ENCODE peak calls at places on chromosome 16, in five cellular contexts. T is AG04449, G is spleen, A is neural progenitor cell, E is ovary. D is an unnamed sample.

GRCh38 chr16:13587171-13587570 is 332.8 kb upstream of the ERCC4 start:
- DNase-seq in A (no peak), E (no peak), G (no peak), T (no peak), D (no peak)

GRCh38 chr16:4604401-4604800 is 10.3 kb downstream of the UBALD1 start:
- DNase-seq in G (peak), A (no peak), E (no peak), T (no peak), D (no peak)

GRCh38 chr16:53980675-53981074 is 276.7 kb downstream of the FTO start:
- DNase-seq in A (no peak), E (no peak), G (no peak), T (no peak), D (no peak)

GRCh38 chr16:88861359-88861758 is 4.4 kb downstream of the TRAPPC2L start:
- DNase-seq in E (no peak), T (no peak), A (no peak), G (no peak), D (no peak)

GRCh38 chr16:52964290-52964689 is 88.4 kb downstream of the CHD9NB start:
- DNase-seq in E (no peak), A (peak), G (no peak), T (no peak), D (peak)

GRCh38 chr16:53091508-53092211 is 36.9 kb downstream of the CHD9 start:
- DNase-seq in A (peak), E (no peak), T (peak), G (no peak), D (peak)

GRCh38 chr16:2973081-2973480 is 3.9 kb downstream of the PAQR4 start:
- DNase-seq in A (no peak), G (no peak), T (no peak), E (no peak), D (no peak)

GRCh38 chr16:6021544-6021943 is 923.9 kb upstream of the EEF2KMT start:
- DNase-seq in E (no peak), A (no peak), G (no peak), T (no peak), D (no peak)

GRCh38 chr16:55703003-55704001 is 47.5 kb downstream of the SLC6A2 start:
- DNase-seq in A (peak), E (no peak), T (peak), G (no peak), D (peak)

GRCh38 chr16:21302454-21302853 is 24.4 kb upstream of the CRYM start:
- DNase-seq in A (peak), G (no peak), T (no peak), E (no peak), D (peak)

GRCh38 chr16:397736-398332 is 835 bp downstream of the NME4 start:
- DNase-seq in T (no peak), A (peak), E (peak), G (peak), D (peak)

GRCh38 chr16:24070851-24071250 is 185.3 kb upstream of the CACNG3 start:
- DNase-seq in E (no peak), A (peak), G (no peak), T (no peak), D (peak)

GRCh38 chr16:84042879-84043485 is 387 bp upstream of the SLC38A8 start:
- DNase-seq in A (peak), E (no peak), T (no peak), G (peak), D (no peak)

GRCh38 chr16:84461029-84461415 is 43.4 kb downstream of the MEAK7 start:
- DNase-seq in G (peak), T (no peak), E (no peak), A (no peak), D (no peak)

GRCh38 chr16:59878479-59878878 is 1144.4 kb upstream of the GOT2 start:
- DNase-seq in T (no peak), E (no peak), A (no peak), G (no peak), D (peak)

GRCh38 chr16:48912360-48912759 is 302.4 kb upstream of the N4BP1 start:
- DNase-seq in E (no peak), A (no peak), T (no peak), G (no peak), D (no peak)

GRCh38 chr16:87140211-87141200 is 176.7 kb downstream of the C16orf95 start:
- DNase-seq in A (no peak), E (no peak), T (no peak), G (peak), D (no peak)
- TF ChIP-seq CTCF in A (no peak), E (no peak), T (no peak), G (no peak), D (no peak)

GRCh38 chr16:50970221-50970620 is 180.8 kb downstream of the SALL1 start:
- DNase-seq in G (no peak), A (no peak), T (no peak), E (no peak), D (no peak)

GRCh38 chr16:50972899-50973298 is 178.2 kb downstream of the SALL1 start:
- DNase-seq in A (no peak), G (no peak), E (no peak), T (no peak), D (no peak)

GRCh38 chr16:50964491-50964890 is 186.6 kb downstream of the SALL1 start:
- DNase-seq in G (no peak), E (no peak), T (no peak), A (no peak), D (no peak)

DNA sequence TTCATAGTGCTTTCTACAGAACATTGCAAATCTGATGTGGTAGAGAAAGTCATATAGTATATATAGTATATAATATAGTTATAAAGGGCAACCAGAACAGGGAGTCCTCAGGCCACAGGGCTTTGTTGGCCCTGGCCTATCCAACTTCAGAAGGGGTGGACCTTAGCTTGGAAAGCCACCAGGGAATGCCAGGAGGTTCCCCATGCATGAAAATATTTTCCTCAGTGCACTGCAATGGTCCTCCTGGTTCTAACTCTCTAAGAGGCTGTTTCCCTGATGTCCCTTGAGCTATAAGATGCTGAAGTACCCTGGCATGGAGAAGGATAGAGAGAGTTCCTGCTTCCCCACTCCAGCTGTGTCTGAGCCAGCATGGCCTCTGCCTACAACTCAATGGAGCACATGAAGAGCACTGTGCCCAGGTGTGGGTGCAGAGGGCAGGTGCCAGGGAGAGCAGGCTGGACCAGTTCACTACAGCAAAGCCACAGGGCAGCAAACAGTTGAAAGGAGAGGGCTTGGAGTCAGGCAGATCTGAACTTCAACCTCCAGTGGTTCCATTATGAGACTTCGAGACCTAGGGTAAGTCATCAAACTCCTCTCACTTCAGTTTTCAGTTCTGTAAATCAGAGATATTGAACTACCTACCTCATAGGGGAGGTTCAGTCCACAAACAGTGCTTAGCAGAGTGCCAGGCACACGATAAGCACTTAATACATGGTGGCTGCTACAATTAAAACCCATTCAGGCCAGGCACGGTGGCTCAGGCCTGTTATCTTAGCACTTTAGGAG is 183.1 kb downstream of the SALL1 start:
- DNase-seq in G (no peak), A (no peak), T (no peak), E (no peak), D (no peak)
- TF ChIP-seq CTCF in G (no peak), A (no peak), T (no peak), E (no peak), D (no peak)

GRCh38 chr16:12553191-12553590 is 250.5 kb downstream of the CPPED1 start:
- DNase-seq in A (no peak), T (no peak), E (no peak), G (no peak), D (no peak)

GRCh38 chr16:12559714-12560113 is 244.0 kb downstream of the CPPED1 start:
- DNase-seq in A (no peak), T (no peak), E (no peak), G (no peak), D (peak)

GRCh38 chr16:12557808-12558207 is 245.9 kb downstream of the CPPED1 start:
- DNase-seq in T (no peak), A (peak), E (no peak), G (no peak), D (no peak)

DNA sequence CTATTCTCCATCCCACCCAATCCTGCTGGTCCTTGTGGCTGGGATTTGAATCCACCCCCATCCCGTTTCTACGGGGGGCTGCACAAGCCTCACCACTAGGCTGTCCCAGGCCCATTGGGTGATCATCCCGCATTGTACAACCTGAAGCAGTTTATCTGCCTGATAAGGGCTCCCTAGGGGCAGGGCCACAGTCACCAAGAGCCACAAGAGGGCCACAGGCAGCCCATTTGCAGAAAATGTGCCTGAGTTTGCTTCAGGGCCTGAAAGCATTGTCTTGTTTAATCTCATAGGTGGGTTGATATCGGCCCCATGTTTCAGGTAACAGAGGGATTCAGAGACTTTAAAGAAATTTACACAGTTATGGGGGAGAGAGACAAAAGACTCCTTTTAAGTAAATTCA is 245.0 kb downstream of the CPPED1 start:
- DNase-seq in E (no peak), T (no peak), A (no peak), G (no peak), D (no peak)
- TF ChIP-seq CTCF in E (no peak), T (no peak), A (no peak), G (no peak), D (no peak)

GRCh38 chr16:70582280-70582978 is 58.8 kb downstream of the SF3B3 start:
- DNase-seq in G (no peak), E (no peak), T (no peak), A (peak), D (no peak)
- TF ChIP-seq CTCF in G (no peak), E (no peak), T (peak), A (peak), D (peak)

GRCh38 chr16:74622005-74622404 is 15.1 kb upstream of the GLG1 start:
- DNase-seq in E (no peak), A (no peak), G (no peak), T (no peak), D (no peak)
- TF ChIP-seq CTCF in E (no peak), A (no peak), G (no peak), T (no peak), D (no peak)

DNA sequence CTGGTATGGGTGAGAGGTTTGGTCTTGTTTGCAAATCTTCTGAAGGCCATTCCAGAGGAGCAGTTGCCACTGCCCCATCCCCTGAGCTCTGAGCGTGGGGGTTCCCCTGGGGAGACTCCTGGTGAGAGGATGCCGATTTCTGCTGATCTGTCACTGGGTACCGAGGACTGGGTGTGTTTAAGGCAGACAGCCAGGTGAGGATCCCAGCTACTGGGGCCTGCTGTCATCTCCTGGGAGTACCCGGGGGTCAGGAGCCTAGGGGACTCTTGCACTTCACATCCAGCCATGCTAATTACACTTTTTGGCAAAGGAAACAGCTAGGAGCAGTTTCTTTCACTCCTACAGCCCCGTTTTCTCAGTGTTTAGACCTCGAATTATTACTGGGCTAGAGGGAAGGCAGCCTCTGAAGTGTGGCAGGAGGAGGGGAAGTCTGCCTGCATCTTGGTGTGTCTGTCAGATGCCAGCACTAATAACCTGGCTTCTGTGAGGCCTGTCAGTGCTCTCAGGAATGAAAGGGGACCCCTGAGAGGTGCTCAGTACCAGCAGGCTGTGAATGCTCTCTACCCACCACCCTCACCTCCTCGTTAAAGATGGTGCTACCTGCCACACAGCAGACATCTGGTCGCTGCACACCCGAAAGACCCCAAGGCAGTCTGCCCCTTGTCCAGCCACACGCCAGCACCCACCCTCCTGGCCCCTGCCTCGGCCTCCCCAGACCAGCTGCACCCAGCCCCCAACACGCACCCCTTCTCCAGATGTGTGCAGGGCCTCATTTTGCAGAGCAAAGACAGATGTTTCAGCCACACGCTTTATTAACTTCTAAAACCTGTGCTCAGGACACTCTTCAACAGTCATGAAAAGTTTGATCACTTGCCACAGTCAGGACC is 43.2 kb downstream of the SNX20 start:
- DNase-seq in E (no peak), T (no peak), A (no peak), G (no peak), D (no peak)
- TF ChIP-seq CTCF in E (no peak), T (no peak), A (no peak), G (no peak), D (no peak)

DNA sequence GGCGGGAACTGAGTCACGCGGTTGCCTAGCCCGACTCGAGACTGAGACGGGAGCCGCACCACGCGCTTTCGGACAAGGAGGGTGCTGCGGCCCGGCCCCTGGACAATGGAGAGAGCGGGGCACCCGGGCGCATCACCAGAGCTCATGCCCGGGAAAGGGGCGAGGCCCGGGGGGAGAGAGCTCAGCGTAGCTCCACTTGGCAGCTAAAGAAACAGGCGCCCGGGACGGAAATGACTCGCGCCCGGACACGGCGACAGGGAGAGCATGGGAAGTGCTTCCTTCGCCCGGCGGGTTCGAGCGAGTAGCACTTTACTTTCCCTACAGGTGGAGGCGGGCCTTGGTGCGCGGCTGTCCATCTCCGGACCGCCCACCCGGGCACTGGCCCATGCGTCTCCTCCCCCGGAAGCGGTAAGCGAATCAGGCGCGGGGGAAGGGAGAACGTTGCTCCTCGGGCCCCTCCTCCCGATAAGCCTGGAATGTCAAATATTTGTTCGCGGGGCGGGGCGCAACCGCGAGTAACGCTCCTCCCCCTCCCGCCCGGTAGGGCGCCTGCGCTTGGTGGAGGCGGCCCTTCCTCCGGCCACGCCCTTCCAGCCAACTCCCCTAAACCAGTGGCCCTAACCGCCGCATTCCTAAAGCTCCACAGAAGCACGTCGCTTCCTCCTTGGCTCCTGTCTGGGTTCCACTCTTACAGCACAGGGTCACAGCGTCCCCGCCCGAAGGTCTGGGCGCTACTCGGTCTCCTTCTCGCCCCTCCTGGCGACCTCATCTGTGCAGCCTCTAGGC is 1.5 kb upstream of the ESRP2 start:
- DNase-seq in E (peak), T (peak), A (peak), G (peak), D (peak)
- TF ChIP-seq CTCF in E (no peak), T (no peak), A (no peak), G (no peak), D (no peak)

DNA sequence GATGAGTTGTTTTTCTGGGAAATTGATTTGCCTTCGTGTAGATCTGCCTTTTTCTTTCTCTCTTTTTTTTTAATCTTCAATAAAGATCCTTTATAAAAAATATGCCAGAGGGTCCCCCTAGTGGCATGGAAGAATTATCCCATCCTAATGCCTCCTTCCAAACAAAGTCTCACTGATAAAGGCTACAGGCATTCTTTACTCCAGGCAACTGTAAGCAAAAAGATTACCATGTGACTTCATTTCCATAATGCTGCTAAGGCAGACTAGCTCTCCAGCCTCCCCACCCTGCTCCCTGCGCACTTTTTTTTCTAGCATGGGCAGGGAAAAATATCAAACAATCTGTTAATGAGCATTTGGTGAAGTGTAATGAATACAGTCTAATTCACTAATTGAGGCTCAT is 220.2 kb upstream of the CDH8 start:
- DNase-seq in A (peak), G (no peak), T (no peak), E (no peak), D (no peak)
- TF ChIP-seq CTCF in A (peak), G (no peak), T (no peak), E (no peak), D (no peak)

D was measured in AG10803.